ENCODE peak calls at places on chromosome 19, in eight cellular contexts. C is BJ; F is head of caudate nucleus; K is upper lobe of right lung; R is CD4-positive, alpha-beta memory T cell; O is breast epithelium; E is glutamatergic neuron; V is effector memory CD8-positive, alpha-beta T cell. J is an unnamed sample.

GRCh38 chr19:33376931-33377557 is 3.5 kb downstream of the CEBPG start:
- DNase-seq in O (no peak), V (no peak), R (no peak), F (no peak), E (no peak), K (no peak), C (no peak), J (no peak)

GRCh38 chr19:16608290-16608704 is 19.7 kb downstream of the MED26 start:
- DNase-seq in R (no peak), K (no peak), F (no peak), V (no peak), O (no peak), E (no peak), C (peak; percentile 88), J (no peak)

GRCh38 chr19:8630796-8631424 is 477 bp downstream of the NFILZ start:
- DNase-seq in R (no peak), K (no peak), E (no peak), C (no peak), O (no peak), V (no peak), F (no peak), J (no peak)

GRCh38 chr19:34365463-34366401 is 736 bp downstream of the GPI start:
- DNase-seq in E (peak; percentile 55), O (no peak), F (peak; percentile 46), C (no peak), K (peak; percentile 78), R (no peak), V (no peak), J (peak; percentile 24)

GRCh38 chr19:16589917-16590316 is 17.7 kb upstream of the SLC35E1 start:
- DNase-seq in C (no peak), R (no peak), O (no peak), K (no peak), E (no peak), F (no peak), V (no peak), J (no peak)

GRCh38 chr19:55352040-55352439 is 2.5 kb downstream of the COX6B2 start:
- DNase-seq in C (no peak), F (no peak), K (no peak), V (no peak), E (no peak), R (no peak), O (no peak), J (no peak)

GRCh38 chr19:47891923-47892666 is 6.0 kb upstream of the SULT2A1 start:
- DNase-seq in C (no peak), F (no peak), K (no peak), O (no peak), R (no peak), V (no peak), E (no peak), J (no peak)

GRCh38 chr19:56930647-56931592 is 90.4 kb upstream of the PEG3 start:
- DNase-seq in F (no peak), O (no peak), E (no peak), C (no peak), R (no peak), K (no peak), V (no peak), J (no peak)

GRCh38 chr19:41401483-41401882 is 3.9 kb downstream of the BCKDHA start:
- DNase-seq in O (no peak), F (no peak), V (no peak), C (no peak), K (no peak), R (no peak), E (no peak), J (no peak)

GRCh38 chr19:53865918-53866696 is 1.6 kb upstream of the MYADM start:
- DNase-seq in R (peak; percentile 73), V (peak; percentile 77), F (peak; percentile 79), E (peak; percentile 82), C (no peak), K (peak; percentile 82), O (no peak), J (peak; percentile 79)

GRCh38 chr19:45097776-45098520 is 5.0 kb downstream of the PPP1R37 start:
- DNase-seq in E (no peak), F (no peak), K (peak; percentile 73), C (peak; percentile 78), R (no peak), O (peak; percentile 80), V (no peak), J (peak; percentile 49)

GRCh38 chr19:18340990-18341868 is 831 bp downstream of the PGPEP1 start:
- DNase-seq in C (no peak), K (peak; percentile 82), F (peak; percentile 54), R (peak; percentile 34), E (peak; percentile 54), O (peak; percentile 57), V (peak; percentile 32), J (peak; percentile 69)

GRCh38 chr19:49858591-49858985 is 7.6 kb downstream of the PTOV1 start:
- DNase-seq in F (peak; percentile 21), V (no peak), O (no peak), C (no peak), E (no peak), K (no peak), R (no peak), J (no peak)

GRCh38 chr19:51692065-51692915 is 840 bp upstream of the SPACA6 start:
- DNase-seq in K (no peak), V (no peak), E (no peak), F (no peak), C (no peak), R (no peak), O (no peak), J (no peak)

GRCh38 chr19:11538232-11539036 is at the start of gene CNN1:
- DNase-seq in V (no peak), C (peak; percentile 51), R (no peak), K (no peak), O (peak; percentile 66), E (peak; percentile 40), F (no peak), J (peak; percentile 86)

GRCh38 chr19:17281391-17282304 is at the start of gene ANKLE1:
- DNase-seq in V (peak; percentile 33), O (no peak), R (no peak), C (no peak), K (no peak), F (peak; percentile 17), E (peak; percentile 78), J (peak; percentile 46)

GRCh38 chr19:2607712-2608601 is 94.5 kb downstream of the GNG7 start:
- DNase-seq in E (no peak), V (peak; percentile 80), O (no peak), R (peak; percentile 70), C (no peak), K (no peak), F (peak; percentile 54), J (no peak)

GRCh38 chr19:10079031-10079453 is 7.1 kb upstream of the SHFL start:
- DNase-seq in F (no peak), V (no peak), O (no peak), K (no peak), C (no peak), R (no peak), E (no peak), J (no peak)

GRCh38 chr19:28454083-28454482 is 758.9 kb downstream of the UQCRFS1 start:
- DNase-seq in E (no peak), O (no peak), V (no peak), C (no peak), F (no peak), K (no peak), R (no peak), J (no peak)

J was measured in ovary.